ENCODE peak calls at places on chromosome 20, in eight cellular contexts. F is GM23338, B is A549, P is Panc1, M is GM12878, Y is HCT116, O is HL-60, J is K562. E is an unnamed sample.

GRCh38 chr20:4170621-4171537 is 155.5 kb upstream of the RNF24 start:
- DNase-seq in F (no peak), B (no peak), P (no peak), M (no peak), Y (no peak), O (no peak), J (no peak), E (no peak)

GRCh38 chr20:56776345-56776744 is 147.2 kb downstream of the TFAP2C start:
- DNase-seq in F (peak), B (no peak), P (no peak), M (no peak), Y (no peak), O (no peak), J (no peak), E (no peak)

GRCh38 chr20:46683620-46683938 is 5.7 kb downstream of the TP53RK start:
- DNase-seq in F (no peak), B (no peak), P (no peak), M (no peak), Y (no peak), O (no peak), J (no peak), E (no peak)

GRCh38 chr20:20365593-20365992 is 2.3 kb upstream of the INSM1 start:
- DNase-seq in F (peak), B (no peak), P (no peak), M (no peak), Y (no peak), O (no peak), J (peak), E (no peak)

GRCh38 chr20:31712564-31713311 is 9.9 kb downstream of the BCL2L1 start:
- DNase-seq in F (peak), B (peak), P (no peak), M (no peak), Y (peak), O (no peak), J (no peak), E (no peak)

GRCh38 chr20:6665621-6666345 is 101.7 kb upstream of the BMP2 start:
- DNase-seq in F (no peak), B (no peak), P (no peak), M (no peak), Y (no peak), O (no peak), J (no peak), E (no peak)

GRCh38 chr20:16580127-16580526 is 6.9 kb upstream of the KIF16B start:
- DNase-seq in F (no peak), B (no peak), P (no peak), M (no peak), Y (no peak), O (no peak), J (no peak), E (peak)

GRCh38 chr20:61978491-61978890 is 87.2 kb downstream of the TAF4 start:
- DNase-seq in F (no peak), B (no peak), P (no peak), M (no peak), Y (no peak), O (no peak), J (no peak), E (no peak)

GRCh38 chr20:10178091-10178490 is 40.5 kb upstream of the SNAP25 start:
- DNase-seq in F (no peak), B (no peak), P (no peak), M (no peak), Y (no peak), O (no peak), J (no peak), E (no peak)

GRCh38 chr20:46218656-46219055 is 89.6 kb downstream of the CDH22 start:
- DNase-seq in F (no peak), B (no peak), P (no peak), M (no peak), Y (no peak), O (no peak), J (no peak), E (no peak)

GRCh38 chr20:542777-543368 is 717 bp downstream of the CSNK2A1 start:
- DNase-seq in F (peak), B (peak), P (no peak), M (no peak), Y (no peak), O (no peak), J (no peak), E (no peak)

GRCh38 chr20:38812915-38813573 is 7.5 kb downstream of the PPP1R16B start:
- DNase-seq in F (no peak), B (no peak), P (no peak), M (no peak), Y (no peak), O (no peak), J (no peak), E (no peak)

GRCh38 chr20:62267543-62267942 is 29.2 kb downstream of the OSBPL2 start:
- DNase-seq in F (no peak), B (no peak), P (no peak), M (no peak), Y (no peak), O (no peak), J (no peak), E (no peak)

GRCh38 chr20:15889924-15890256 is 683.4 kb downstream of the KIF16B start:
- DNase-seq in F (no peak), B (no peak), P (no peak), M (no peak), Y (no peak), O (no peak), J (no peak), E (no peak)

GRCh38 chr20:38979434-38979833 is 17.3 kb downstream of the DHX35 start:
- DNase-seq in F (no peak), B (no peak), P (no peak), M (no peak), Y (no peak), O (no peak), J (no peak), E (no peak)

GRCh38 chr20:50977066-50978045 is 18.7 kb downstream of the MOCS3 start:
- DNase-seq in F (no peak), B (no peak), P (no peak), M (no peak), Y (no peak), O (no peak), J (no peak), E (no peak)

GRCh38 chr20:50980851-50981713 is 22.5 kb downstream of the MOCS3 start:
- DNase-seq in F (peak), B (peak), P (no peak), M (peak), Y (peak), O (peak), J (peak), E (peak)

GRCh38 chr20:50980071-50980681 is 21.6 kb downstream of the MOCS3 start:
- DNase-seq in F (no peak), B (peak), P (peak), M (no peak), Y (no peak), O (peak), J (no peak), E (no peak)

GRCh38 chr20:50981714-50982048 is 23.1 kb downstream of the MOCS3 start:
- DNase-seq in F (no peak), B (no peak), P (no peak), M (no peak), Y (no peak), O (no peak), J (no peak), E (no peak)

GRCh38 chr20:50982372-50982771 is 23.8 kb downstream of the MOCS3 start:
- DNase-seq in F (no peak), B (peak), P (no peak), M (no peak), Y (no peak), O (no peak), J (no peak), E (no peak)
- TF ChIP-seq REST in F (no peak), B (no peak), P (no peak), M (no peak), Y (no peak), O (no peak), J (no peak), E (no peak)

GRCh38 chr20:64261138-64261537 is 5.6 kb downstream of the PCMTD2 start:
- DNase-seq in F (no peak), B (no peak), P (no peak), M (no peak), Y (no peak), O (no peak), J (no peak), E (peak)
- TF ChIP-seq REST in F (no peak), B (no peak), P (no peak), M (no peak), Y (no peak), O (no peak), J (no peak), E (no peak)

DNA sequence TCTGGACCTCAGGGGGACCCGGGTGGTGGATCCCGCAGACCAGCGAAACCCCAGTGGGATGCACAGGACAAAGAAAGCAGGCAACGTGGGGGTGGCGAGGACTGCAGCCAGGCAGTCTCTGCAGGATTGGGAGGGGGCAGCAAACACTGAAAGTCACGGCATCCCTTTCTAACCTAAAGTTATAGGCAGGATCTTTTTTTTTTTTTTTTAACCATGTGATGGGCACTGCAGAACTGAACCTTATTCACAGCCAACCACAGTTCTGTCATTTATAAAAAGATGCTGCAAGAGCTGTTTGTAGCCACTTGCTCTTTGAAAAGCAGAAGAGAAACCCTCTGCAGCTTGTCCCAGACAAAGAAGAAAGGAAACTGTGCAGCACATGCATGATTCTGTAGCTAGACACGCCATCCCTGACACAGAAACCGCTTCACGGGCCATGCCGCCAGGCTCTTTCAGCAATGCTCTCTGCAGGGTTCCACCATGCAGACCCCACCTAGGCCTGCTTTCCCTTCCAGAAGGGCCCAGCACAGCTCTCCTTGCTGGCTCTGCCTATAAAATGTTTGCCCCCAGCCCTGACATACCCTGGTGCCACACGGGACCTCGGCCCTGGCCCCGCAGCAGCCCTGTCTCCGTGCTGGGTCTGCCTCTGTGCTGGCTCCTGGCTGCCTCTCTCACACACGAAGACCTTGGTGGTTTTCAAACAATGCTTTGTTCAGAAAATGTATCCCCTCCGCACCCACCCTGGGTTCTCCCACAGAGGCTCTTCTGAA is 70.8 kb downstream of the PYGB start:
- DNase-seq in F (no peak), B (no peak), P (no peak), M (peak), Y (no peak), O (peak), J (no peak), E (no peak)
- TF ChIP-seq REST in F (no peak), B (no peak), P (no peak), M (no peak), Y (no peak), O (no peak), J (no peak), E (no peak)

GRCh38 chr20:48148916-48149672 is 363.8 kb upstream of the SULF2 start:
- DNase-seq in F (no peak), B (no peak), P (no peak), M (no peak), Y (no peak), O (no peak), J (no peak), E (no peak)
- TF ChIP-seq REST in F (no peak), B (no peak), P (no peak), M (no peak), Y (no peak), O (no peak), J (no peak), E (no peak)

GRCh38 chr20:5390719-5391118 is 74.0 kb upstream of the PROKR2 start:
- DNase-seq in F (no peak), B (no peak), P (no peak), M (no peak), Y (no peak), O (no peak), J (no peak), E (peak)
- TF ChIP-seq REST in F (no peak), B (no peak), P (no peak), M (no peak), Y (no peak), O (no peak), J (no peak), E (no peak)

DNA sequence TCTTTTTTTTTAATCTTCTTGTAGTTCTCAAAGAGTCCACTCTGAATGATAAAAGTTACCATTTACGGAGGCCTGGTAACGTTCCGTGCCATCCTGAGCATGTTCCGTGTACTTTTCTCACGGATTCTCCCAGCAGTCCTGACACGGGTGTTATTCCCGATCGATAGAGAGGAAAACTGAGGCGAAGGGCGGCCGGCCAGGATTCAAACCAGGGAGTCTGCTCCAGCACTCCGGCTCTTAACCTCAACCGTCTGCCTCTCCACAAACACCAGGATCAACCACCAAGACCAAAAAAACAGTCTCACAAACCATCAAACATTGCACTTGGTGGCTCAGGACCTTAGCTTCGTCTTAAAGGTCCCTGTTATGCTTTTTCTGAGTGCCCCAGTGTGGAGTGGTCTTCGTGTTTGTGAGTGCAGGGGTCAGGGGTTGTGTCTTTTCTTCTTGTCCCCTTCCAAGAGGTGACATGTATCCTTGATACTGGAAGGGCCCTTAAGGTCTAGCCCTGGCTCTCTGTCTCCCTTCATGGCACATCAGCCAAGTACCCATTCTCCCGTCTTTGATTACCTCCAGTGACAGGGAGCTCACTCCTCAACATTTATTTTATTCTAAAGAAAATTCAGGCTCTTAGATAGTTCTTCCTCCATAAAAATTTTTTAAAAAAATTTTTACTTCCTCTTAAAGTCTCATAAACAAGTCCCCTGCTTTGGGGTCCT is 35.1 kb downstream of the SRC start:
- DNase-seq in F (no peak), B (no peak), P (no peak), M (no peak), Y (no peak), O (no peak), J (no peak), E (peak)
- TF ChIP-seq REST in F (no peak), B (no peak), P (no peak), M (no peak), Y (no peak), O (no peak), J (no peak), E (no peak)